ENCODE peak calls at places on chromosomes 16 and 17, in four cellular contexts. G is left ventricle myocardium superior, A is DMS79, W is RWPE1. K is an unnamed sample.

GRCh38 chr16:11308493-11309283 is 27.6 kb upstream of the PRM1 start:
- DNase-seq in G (no peak), A (no peak), W (no peak), K (no peak)

GRCh38 chr16:9050102-9050830 is 41.2 kb upstream of the HAPSTR1 start:
- DNase-seq in W (no peak), A (no peak), G (no peak), K (no peak)

GRCh38 chr16:66003196-66003595 is 363.3 kb upstream of the CDH5 start:
- DNase-seq in G (no peak), A (no peak), W (no peak), K (no peak)

GRCh38 chr16:55534773-55535172 is 25.9 kb downstream of the LPCAT2 start:
- DNase-seq in G (no peak), W (no peak), A (peak; percentile 30), K (no peak)

GRCh38 chr17:38702166-38702899 is 2.7 kb upstream of the MLLT6 start:
- DNase-seq in G (peak; percentile 92), A (peak; percentile 65), W (peak; percentile 83), K (peak; percentile 84)

GRCh38 chr17:64329571-64329970 is 61.1 kb downstream of the PECAM1 start:
- DNase-seq in W (no peak), G (no peak), A (no peak), K (no peak)

GRCh38 chr17:72332367-72332766 is 211.5 kb downstream of the SOX9 start:
- DNase-seq in W (no peak), A (no peak), G (no peak), K (no peak)

GRCh38 chr17:27821318-27821717 is 21.0 kb upstream of the NOS2 start:
- DNase-seq in W (no peak), G (no peak), A (no peak), K (no peak)

GRCh38 chr17:64728041-64728695 is 66.1 kb upstream of the SMURF2 start:
- DNase-seq in G (peak; percentile 47), W (no peak), A (no peak), K (no peak)

GRCh38 chr17:31431098-31431794 is 39.8 kb downstream of the RAB11FIP4 start:
- DNase-seq in W (no peak), A (no peak), G (no peak), K (no peak)

GRCh38 chr17:80781188-80781577 is 210.5 kb upstream of the CHMP6 start:
- DNase-seq in G (peak; percentile 50), A (no peak), W (no peak), K (no peak)

GRCh38 chr17:48002208-48002919 is 31.5 kb downstream of the CDK5RAP3 start:
- DNase-seq in W (peak; percentile 40), A (peak; percentile 88), G (no peak), K (no peak)

GRCh38 chr17:12041316-12041715 is 20.6 kb downstream of the MAP2K4 start:
- DNase-seq in A (no peak), W (peak; percentile 73), G (no peak), K (no peak)

GRCh38 chr17:64230551-64231408 is 32.3 kb downstream of the TEX2 start:
- DNase-seq in G (peak; percentile 38), W (peak; percentile 85), A (peak; percentile 15), K (no peak)